ENCODE peak calls at places on chromosomes 13 and 19, in five cellular contexts. Q is mammary epithelial cell, L is suprapubic skin, H is BJ, R is H9. M is an unnamed sample.

GRCh38 chr19:3285647-3286176 is 61.3 kb downstream of the CELF5 start:
- DNase-seq in Q (no peak), L (no peak), H (no peak), R (peak; percentile 95), M (peak; percentile 40)

GRCh38 chr19:6754653-6755463 is 12.4 kb downstream of the SH2D3A start:
- DNase-seq in Q (no peak), L (no peak), H (no peak), R (no peak), M (no peak)

GRCh38 chr19:47129579-47129978 is 1.1 kb upstream of the SAE1 start:
- DNase-seq in Q (no peak), L (no peak), H (no peak), R (no peak), M (no peak)

GRCh38 chr13:52195052-52195837 is 35.8 kb upstream of the NEK3 start:
- DNase-seq in Q (peak; percentile 33), L (peak; percentile 88), H (peak; percentile 30), R (peak; percentile 92), M (no peak)

GRCh38 chr19:16425993-16426392 is 45.8 kb downstream of the EPS15L1 start:
- DNase-seq in Q (no peak), L (no peak), H (no peak), R (no peak), M (no peak)

GRCh38 chr19:40217921-40218890 is at the start of gene TTC9B:
- DNase-seq in Q (peak; percentile 14), L (no peak), H (no peak), R (peak; percentile 81), M (peak; percentile 46)

GRCh38 chr13:37878496-37878895 is 8.9 kb upstream of the TRPC4 start:
- DNase-seq in Q (no peak), L (no peak), H (no peak), R (no peak), M (no peak)

GRCh38 chr13:50320297-50320862 is 305.1 kb downstream of the KCNRG start:
- DNase-seq in Q (peak; percentile 40), L (no peak), H (no peak), R (no peak), M (no peak)

GRCh38 chr13:98856983-98857382 is 104.5 kb upstream of the SLC15A1 start:
- DNase-seq in Q (no peak), L (no peak), H (no peak), R (no peak), M (no peak)

GRCh38 chr13:110944968-110945952 is 30.4 kb upstream of the ANKRD10 start:
- DNase-seq in Q (no peak), L (no peak), H (no peak), R (no peak), M (no peak)

GRCh38 chr13:36297600-36298338 is at the start of gene CCDC169:
- DNase-seq in Q (peak; percentile 29), L (peak; percentile 85), H (no peak), R (peak; percentile 93), M (peak; percentile 49)

GRCh38 chr19:55225415-55225958 is 3.1 kb downstream of the TMEM86B start:
- DNase-seq in Q (no peak), L (no peak), H (no peak), R (no peak), M (no peak)

GRCh38 chr19:46369817-46370216 is 22.9 kb downstream of the PPP5C start:
- DNase-seq in Q (peak; percentile 87), L (no peak), H (no peak), R (no peak), M (no peak)

GRCh38 chr19:49887653-49888477 is 8.8 kb downstream of the IL4I1 start:
- DNase-seq in Q (no peak), L (no peak), H (no peak), R (no peak), M (no peak)

GRCh38 chr19:17611462-17612244 is 56.2 kb downstream of the COLGALT1 start:
- DNase-seq in Q (no peak), L (no peak), H (no peak), R (no peak), M (no peak)

GRCh38 chr19:964761-965694 is 19.1 kb upstream of the WDR18 start:
- DNase-seq in Q (peak; percentile 21), L (no peak), H (no peak), R (no peak), M (no peak)

GRCh38 chr19:50926144-50926543 is 14.9 kb upstream of the KLK4 start:
- DNase-seq in Q (no peak), L (no peak), H (no peak), R (no peak), M (no peak)

GRCh38 chr13:109904218-109904617 is 117.8 kb upstream of the IRS2 start:
- DNase-seq in Q (peak; percentile 33), L (no peak), H (no peak), R (peak; percentile 60), M (no peak)

GRCh38 chr19:53809518-53810186 is 14.5 kb downstream of the NLRP12 start:
- DNase-seq in Q (no peak), L (no peak), H (no peak), R (peak; percentile 83), M (no peak)
- TF ChIP-seq CTCF in Q (no peak), L (no peak), H (peak; percentile 23), R (peak; percentile 81), M (peak; percentile 38)

GRCh38 chr13:91355099-91355825 is 7.8 kb downstream of the MIR17HG start:
- DNase-seq in Q (no peak), L (no peak), H (no peak), R (no peak), M (no peak)
- TF ChIP-seq CTCF in Q (no peak), L (no peak), H (no peak), R (no peak), M (no peak)

DNA sequence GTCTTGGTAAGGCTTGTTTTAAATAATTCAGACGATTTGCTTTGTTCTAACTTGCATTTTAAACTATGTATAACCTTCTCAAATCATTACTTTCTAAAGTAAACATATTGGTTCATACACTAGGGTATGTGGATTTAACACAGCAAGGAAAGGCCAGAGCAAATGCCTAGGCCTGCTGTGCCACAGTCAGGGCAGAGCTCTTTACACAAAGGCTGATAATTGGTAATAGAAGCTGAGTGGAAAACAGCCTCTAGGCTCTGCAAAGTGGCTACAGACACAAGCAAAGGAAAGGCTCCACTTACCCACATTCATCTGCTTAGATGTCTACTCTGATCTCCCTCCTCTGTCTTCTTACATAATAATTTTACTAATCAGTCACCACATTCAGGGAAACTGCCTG is 382.8 kb downstream of the OLFM4 start:
- DNase-seq in Q (no peak), L (no peak), H (no peak), R (no peak), M (no peak)
- TF ChIP-seq CTCF in Q (no peak), L (no peak), H (no peak), R (no peak), M (no peak)

DNA sequence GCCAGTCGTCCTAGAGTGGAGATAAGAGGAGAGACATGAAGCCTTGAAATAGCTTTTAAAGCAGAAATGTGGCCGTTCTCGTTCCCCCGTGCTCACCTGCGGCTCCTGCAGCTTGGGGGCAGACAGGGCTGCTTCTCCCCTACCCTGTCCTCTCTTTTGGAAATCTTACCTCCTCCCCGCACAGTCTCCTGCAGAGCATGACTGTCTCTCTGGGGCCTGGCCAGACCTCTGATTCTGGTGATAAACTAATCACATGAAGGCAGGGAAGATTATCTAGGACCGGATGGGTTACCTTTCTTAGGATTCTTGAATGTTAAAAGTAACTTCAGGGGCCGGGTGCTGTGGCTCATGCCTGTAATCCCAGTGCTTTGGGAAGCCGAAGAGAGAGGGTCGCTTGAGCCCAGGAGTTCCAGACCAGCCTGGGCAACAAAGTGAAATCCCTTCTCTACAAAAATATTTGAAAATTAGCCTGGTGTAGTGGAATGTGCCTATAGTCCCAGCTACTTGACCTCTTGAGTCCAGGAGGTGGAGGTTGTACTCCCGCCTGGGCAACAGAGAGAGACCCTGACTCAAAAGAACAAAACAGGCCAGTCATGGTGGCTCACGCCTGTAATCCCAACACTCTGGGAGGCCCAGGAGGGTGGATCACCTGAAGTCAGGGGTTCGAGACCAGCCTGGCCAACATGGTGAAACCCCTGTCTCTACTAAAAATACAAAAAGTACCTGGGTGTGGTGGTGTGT is 8.1 kb downstream of the CEBPA start:
- DNase-seq in Q (no peak), L (no peak), H (no peak), R (no peak), M (no peak)
- TF ChIP-seq CTCF in Q (no peak), L (no peak), H (no peak), R (no peak), M (no peak)

M was measured in neural crest cell.